ENCODE peak calls at places on chromosome 11, in six cellular contexts. U is C1 segment of cervical spinal cord; A is H9; Z is A172; N is NCI-H460; O is CD8-positive, alpha-beta T cell. M is an unnamed sample.

GRCh38 chr11:30984442-30984816 is 385.1 kb downstream of the DCDC1 start:
- DNase-seq in A (no peak), O (no peak), U (no peak), N (no peak), Z (peak), M (peak)

GRCh38 chr11:31529701-31530100 is 20.1 kb downstream of the ELP4 start:
- DNase-seq in U (no peak), Z (no peak), O (no peak), N (no peak), A (no peak), M (no peak)

GRCh38 chr11:123694551-123694950 is 40.1 kb upstream of the SCN3B start:
- DNase-seq in Z (no peak), U (no peak), O (no peak), N (peak), A (no peak), M (no peak)

GRCh38 chr11:43574949-43575915 is 105.3 kb upstream of the HSD17B12 start:
- DNase-seq in A (no peak), Z (no peak), U (no peak), N (no peak), O (no peak), M (no peak)

GRCh38 chr11:123719452-123719851 is 22.0 kb downstream of the ZNF202 start:
- DNase-seq in O (no peak), U (no peak), N (peak), Z (peak), A (no peak), M (peak)

GRCh38 chr11:88174627-88175003 is 628 bp downstream of the RAB38 start:
- DNase-seq in N (peak), Z (no peak), O (peak), U (no peak), A (peak), M (peak)

GRCh38 chr11:65911682-65912568 is 6.9 kb downstream of the C11orf68 start:
- DNase-seq in Z (peak), O (no peak), U (no peak), N (peak), A (peak), M (peak)

GRCh38 chr11:130403301-130403804 is 25.1 kb downstream of the ADAMTS8 start:
- DNase-seq in A (peak), U (peak), O (no peak), N (no peak), Z (peak), M (peak)

GRCh38 chr11:120659076-120659475 is 147.5 kb downstream of the GRIK4 start:
- DNase-seq in N (no peak), A (no peak), Z (no peak), U (no peak), O (no peak), M (no peak)

GRCh38 chr11:122375687-122376399 is 259.8 kb upstream of the BLID start:
- DNase-seq in U (no peak), A (no peak), Z (peak), O (no peak), N (no peak), M (peak)

GRCh38 chr11:8247312-8247711 is 16.4 kb downstream of the LMO1 start:
- DNase-seq in N (no peak), A (peak), U (no peak), O (no peak), Z (peak), M (peak)